ENCODE peak calls at places on chromosomes 1 and 21, in nine cellular contexts. One of them, this sample, is unnamed.

GRCh38 chr1:20682571-20683236 is 21.5 kb upstream of the DDOST start:
- DNase-seq in activated T-cell treated with anti-CD3 and anti-CD28 coated beads for 24 hours: no peak
- DNase-seq in activated B cell treated with CpG ODN at 0.5 μM for 24 hours: no peak
- DNase-seq in T-helper 1 cell: no peak
- DNase-seq in AG20443: no peak
- DNase-seq in ELF-1: no peak
- DNase-seq in bronchial epithelial cell: no peak
- DNase-seq in CD4-positive, CD25-positive, alpha-beta regulatory T cell: no peak
- DNase-seq in ELR: no peak
- DNase-seq in this sample: no peak

GRCh38 chr21:18000961-18001522 is 181.9 kb upstream of the C21orf91 start:
- DNase-seq in activated T-cell treated with anti-CD3 and anti-CD28 coated beads for 24 hours: no peak
- DNase-seq in activated B cell treated with CpG ODN at 0.5 μM for 24 hours: no peak
- DNase-seq in T-helper 1 cell: no peak
- DNase-seq in AG20443: no peak
- DNase-seq in ELF-1: no peak
- DNase-seq in bronchial epithelial cell: no peak
- DNase-seq in CD4-positive, CD25-positive, alpha-beta regulatory T cell: no peak
- DNase-seq in ELR: no peak
- DNase-seq in this sample: no peak

GRCh38 chr1:19310061-19310460 is 1.9 kb downstream of the AKR7A2 start:
- DNase-seq in activated T-cell treated with anti-CD3 and anti-CD28 coated beads for 24 hours: no peak
- DNase-seq in activated B cell treated with CpG ODN at 0.5 μM for 24 hours: no peak
- DNase-seq in T-helper 1 cell: no peak
- DNase-seq in AG20443: no peak
- DNase-seq in ELF-1: no peak
- DNase-seq in bronchial epithelial cell: no peak
- DNase-seq in CD4-positive, CD25-positive, alpha-beta regulatory T cell: no peak
- DNase-seq in ELR: no peak
- DNase-seq in this sample: no peak

GRCh38 chr1:11841245-11842153 is 6.1 kb downstream of the NPPA start:
- DNase-seq in activated T-cell treated with anti-CD3 and anti-CD28 coated beads for 24 hours: no peak
- DNase-seq in activated B cell treated with CpG ODN at 0.5 μM for 24 hours: no peak
- DNase-seq in T-helper 1 cell: no peak
- DNase-seq in AG20443: no peak
- DNase-seq in ELF-1: no peak
- DNase-seq in bronchial epithelial cell: no peak
- DNase-seq in CD4-positive, CD25-positive, alpha-beta regulatory T cell: no peak
- DNase-seq in ELR: no peak
- DNase-seq in this sample: no peak

GRCh38 chr1:224497714-224498573 is 63.3 kb upstream of the WDR26 start:
- DNase-seq in activated T-cell treated with anti-CD3 and anti-CD28 coated beads for 24 hours: peak; percentile 60
- DNase-seq in activated B cell treated with CpG ODN at 0.5 μM for 24 hours: no peak
- DNase-seq in T-helper 1 cell: no peak
- DNase-seq in AG20443: peak; percentile 90
- DNase-seq in ELF-1: peak; percentile 60
- DNase-seq in bronchial epithelial cell: peak; percentile 91
- DNase-seq in CD4-positive, CD25-positive, alpha-beta regulatory T cell: peak; percentile 52
- DNase-seq in ELR: peak; percentile 96
- DNase-seq in this sample: no peak

GRCh38 chr1:108502624-108503023 is 52.5 kb downstream of the NBPF6 start:
- DNase-seq in activated T-cell treated with anti-CD3 and anti-CD28 coated beads for 24 hours: no peak
- DNase-seq in activated B cell treated with CpG ODN at 0.5 μM for 24 hours: no peak
- DNase-seq in T-helper 1 cell: no peak
- DNase-seq in AG20443: peak; percentile 43
- DNase-seq in ELF-1: no peak
- DNase-seq in bronchial epithelial cell: no peak
- DNase-seq in CD4-positive, CD25-positive, alpha-beta regulatory T cell: no peak
- DNase-seq in ELR: peak; percentile 55
- DNase-seq in this sample: no peak

GRCh38 chr1:83058327-83058726 is 940.6 kb downstream of the TTLL7 start:
- DNase-seq in activated T-cell treated with anti-CD3 and anti-CD28 coated beads for 24 hours: no peak
- DNase-seq in activated B cell treated with CpG ODN at 0.5 μM for 24 hours: no peak
- DNase-seq in T-helper 1 cell: no peak
- DNase-seq in AG20443: no peak
- DNase-seq in ELF-1: no peak
- DNase-seq in bronchial epithelial cell: no peak
- DNase-seq in CD4-positive, CD25-positive, alpha-beta regulatory T cell: no peak
- DNase-seq in ELR: no peak
- DNase-seq in this sample: no peak

GRCh38 chr1:243731974-243732373 is 118.1 kb downstream of the AKT3 start:
- DNase-seq in activated T-cell treated with anti-CD3 and anti-CD28 coated beads for 24 hours: no peak
- DNase-seq in activated B cell treated with CpG ODN at 0.5 μM for 24 hours: no peak
- DNase-seq in T-helper 1 cell: no peak
- DNase-seq in AG20443: no peak
- DNase-seq in ELF-1: no peak
- DNase-seq in bronchial epithelial cell: no peak
- DNase-seq in CD4-positive, CD25-positive, alpha-beta regulatory T cell: no peak
- DNase-seq in ELR: no peak
- DNase-seq in this sample: no peak

GRCh38 chr21:15534450-15534886 is 195.3 kb upstream of the USP25 start:
- DNase-seq in activated T-cell treated with anti-CD3 and anti-CD28 coated beads for 24 hours: no peak
- DNase-seq in activated B cell treated with CpG ODN at 0.5 μM for 24 hours: no peak
- DNase-seq in T-helper 1 cell: no peak
- DNase-seq in AG20443: no peak
- DNase-seq in ELF-1: no peak
- DNase-seq in bronchial epithelial cell: no peak
- DNase-seq in CD4-positive, CD25-positive, alpha-beta regulatory T cell: no peak
- DNase-seq in ELR: no peak
- DNase-seq in this sample: no peak

GRCh38 chr1:59418361-59418760 is 121.5 kb downstream of the FGGY start:
- DNase-seq in activated T-cell treated with anti-CD3 and anti-CD28 coated beads for 24 hours: no peak
- DNase-seq in activated B cell treated with CpG ODN at 0.5 μM for 24 hours: no peak
- DNase-seq in T-helper 1 cell: no peak
- DNase-seq in AG20443: no peak
- DNase-seq in ELF-1: no peak
- DNase-seq in bronchial epithelial cell: no peak
- DNase-seq in CD4-positive, CD25-positive, alpha-beta regulatory T cell: no peak
- DNase-seq in ELR: no peak
- DNase-seq in this sample: no peak

GRCh38 chr1:2443285-2444137 is 31.1 kb upstream of the PEX10 start:
- DNase-seq in activated T-cell treated with anti-CD3 and anti-CD28 coated beads for 24 hours: no peak
- DNase-seq in activated B cell treated with CpG ODN at 0.5 μM for 24 hours: no peak
- DNase-seq in T-helper 1 cell: no peak
- DNase-seq in AG20443: no peak
- DNase-seq in ELF-1: no peak
- DNase-seq in bronchial epithelial cell: no peak
- DNase-seq in CD4-positive, CD25-positive, alpha-beta regulatory T cell: peak; percentile 13
- DNase-seq in ELR: peak; percentile 25
- DNase-seq in this sample: no peak

GRCh38 chr1:201326710-201327109 is 43.4 kb downstream of the PKP1 start:
- DNase-seq in activated T-cell treated with anti-CD3 and anti-CD28 coated beads for 24 hours: no peak
- DNase-seq in activated B cell treated with CpG ODN at 0.5 μM for 24 hours: no peak
- DNase-seq in T-helper 1 cell: no peak
- DNase-seq in AG20443: no peak
- DNase-seq in ELF-1: no peak
- DNase-seq in bronchial epithelial cell: no peak
- DNase-seq in CD4-positive, CD25-positive, alpha-beta regulatory T cell: no peak
- DNase-seq in ELR: no peak
- DNase-seq in this sample: no peak

GRCh38 chr1:27392778-27393635 is 585 bp downstream of the GPR3 start:
- DNase-seq in activated T-cell treated with anti-CD3 and anti-CD28 coated beads for 24 hours: no peak
- DNase-seq in activated B cell treated with CpG ODN at 0.5 μM for 24 hours: no peak
- DNase-seq in T-helper 1 cell: no peak
- DNase-seq in AG20443: no peak
- DNase-seq in ELF-1: peak; percentile 63
- DNase-seq in bronchial epithelial cell: no peak
- DNase-seq in CD4-positive, CD25-positive, alpha-beta regulatory T cell: no peak
- DNase-seq in ELR: peak; percentile 43
- DNase-seq in this sample: no peak

GRCh38 chr1:51417496-51418383 is 87.4 kb upstream of the TTC39A start:
- DNase-seq in activated T-cell treated with anti-CD3 and anti-CD28 coated beads for 24 hours: no peak
- DNase-seq in activated B cell treated with CpG ODN at 0.5 μM for 24 hours: no peak
- DNase-seq in T-helper 1 cell: no peak
- DNase-seq in AG20443: no peak
- DNase-seq in ELF-1: no peak
- DNase-seq in bronchial epithelial cell: no peak
- DNase-seq in CD4-positive, CD25-positive, alpha-beta regulatory T cell: no peak
- DNase-seq in ELR: peak; percentile 23
- DNase-seq in this sample: no peak

GRCh38 chr1:109133815-109134214 is 19.9 kb downstream of the ELAPOR1 start:
- DNase-seq in activated T-cell treated with anti-CD3 and anti-CD28 coated beads for 24 hours: no peak
- DNase-seq in activated B cell treated with CpG ODN at 0.5 μM for 24 hours: no peak
- DNase-seq in T-helper 1 cell: no peak
- DNase-seq in AG20443: no peak
- DNase-seq in ELF-1: no peak
- DNase-seq in bronchial epithelial cell: no peak
- DNase-seq in CD4-positive, CD25-positive, alpha-beta regulatory T cell: no peak
- DNase-seq in ELR: no peak
- DNase-seq in this sample: no peak

GRCh38 chr1:184889183-184889582 is 85.1 kb downstream of the NIBAN1 start:
- DNase-seq in activated T-cell treated with anti-CD3 and anti-CD28 coated beads for 24 hours: no peak
- DNase-seq in activated B cell treated with CpG ODN at 0.5 μM for 24 hours: no peak
- DNase-seq in T-helper 1 cell: no peak
- DNase-seq in AG20443: no peak
- DNase-seq in ELF-1: no peak
- DNase-seq in bronchial epithelial cell: no peak
- DNase-seq in CD4-positive, CD25-positive, alpha-beta regulatory T cell: no peak
- DNase-seq in ELR: no peak
- DNase-seq in this sample: no peak

GRCh38 chr1:165900576-165901380 is 73.4 kb downstream of the UCK2 start:
- DNase-seq in activated T-cell treated with anti-CD3 and anti-CD28 coated beads for 24 hours: no peak
- DNase-seq in activated B cell treated with CpG ODN at 0.5 μM for 24 hours: no peak
- DNase-seq in T-helper 1 cell: no peak
- DNase-seq in AG20443: no peak
- DNase-seq in ELF-1: no peak
- DNase-seq in bronchial epithelial cell: peak; percentile 76
- DNase-seq in CD4-positive, CD25-positive, alpha-beta regulatory T cell: no peak
- DNase-seq in ELR: no peak
- DNase-seq in this sample: no peak

GRCh38 chr21:37230632-37231246 is 36.4 kb downstream of the VPS26C start:
- DNase-seq in activated T-cell treated with anti-CD3 and anti-CD28 coated beads for 24 hours: no peak
- DNase-seq in activated B cell treated with CpG ODN at 0.5 μM for 24 hours: no peak
- DNase-seq in T-helper 1 cell: no peak
- DNase-seq in AG20443: no peak
- DNase-seq in ELF-1: no peak
- DNase-seq in bronchial epithelial cell: no peak
- DNase-seq in CD4-positive, CD25-positive, alpha-beta regulatory T cell: no peak
- DNase-seq in ELR: no peak
- DNase-seq in this sample: no peak

GRCh38 chr1:157691285-157691920 is 9.2 kb downstream of the FCRL3 start:
- DNase-seq in activated T-cell treated with anti-CD3 and anti-CD28 coated beads for 24 hours: no peak
- DNase-seq in activated B cell treated with CpG ODN at 0.5 μM for 24 hours: no peak
- DNase-seq in T-helper 1 cell: no peak
- DNase-seq in AG20443: peak; percentile 68
- DNase-seq in ELF-1: peak; percentile 6
- DNase-seq in bronchial epithelial cell: peak; percentile 36
- DNase-seq in CD4-positive, CD25-positive, alpha-beta regulatory T cell: no peak
- DNase-seq in ELR: peak; percentile 49
- DNase-seq in this sample: no peak

GRCh38 chr1:158916085-158916484 is 15.3 kb upstream of the PYHIN1 start:
- DNase-seq in activated T-cell treated with anti-CD3 and anti-CD28 coated beads for 24 hours: no peak
- DNase-seq in activated B cell treated with CpG ODN at 0.5 μM for 24 hours: no peak
- DNase-seq in T-helper 1 cell: no peak
- DNase-seq in AG20443: no peak
- DNase-seq in ELF-1: no peak
- DNase-seq in bronchial epithelial cell: peak; percentile 76
- DNase-seq in CD4-positive, CD25-positive, alpha-beta regulatory T cell: no peak
- DNase-seq in ELR: no peak
- DNase-seq in this sample: no peak

This sample was measured in glomerular endothelial cell.